ENCODE peak calls at places on chromosomes 4 and X, in ten cellular contexts. E is left lung, L is pancreas, Z is fibroblast of lung, O is PC-9, T is right cardiac atrium, R is tibial artery, D is adrenal gland, J is tibial nerve, M is GM23338. I is an unnamed sample.

GRCh38 chr4:26238782-26239647 is 81.8 kb upstream of the RBPJ start:
- DNase-seq in E (no peak), L (no peak), Z (peak), O (no peak), T (no peak), R (no peak), D (no peak), J (no peak), M (peak), I (no peak)

GRCh38 chrX:93259029-93259428 is 414.3 kb downstream of the NAP1L3 start:
- DNase-seq in E (no peak), L (no peak), Z (no peak), O (no peak), T (no peak), R (no peak), D (no peak), J (no peak), M (peak), I (no peak)

GRCh38 chr4:13537011-13537831 is 7.1 kb downstream of the NKX3-2 start:
- DNase-seq in E (no peak), L (no peak), Z (no peak), O (no peak), T (no peak), R (no peak), D (no peak), J (no peak), M (peak), I (no peak)

GRCh38 chr4:52051615-52052474 is 741 bp downstream of the SPATA18 start:
- DNase-seq in E (peak), L (peak), Z (peak), O (no peak), T (peak), R (peak), D (peak), J (no peak), M (peak), I (peak)

GRCh38 chr4:108453366-108453765 is 167.0 kb upstream of the RPL34 start:
- DNase-seq in E (no peak), L (no peak), Z (no peak), O (no peak), T (no peak), R (no peak), D (no peak), J (no peak), M (no peak), I (no peak)

GRCh38 chr4:2441393-2442174 is 22.8 kb downstream of the CFAP99 start:
- DNase-seq in E (peak), L (peak), Z (peak), O (peak), T (peak), R (no peak), D (peak), J (no peak), M (peak), I (peak)

GRCh38 chr4:23373269-23373668 is 516.6 kb downstream of the PPARGC1A start:
- DNase-seq in E (peak), L (peak), Z (no peak), O (peak), T (peak), R (no peak), D (peak), J (no peak), M (peak), I (peak)

GRCh38 chrX:100673397-100673953 is 29.5 kb downstream of the SRPX2 start:
- DNase-seq in E (no peak), L (no peak), Z (peak), O (no peak), T (no peak), R (no peak), D (no peak), J (no peak), M (no peak), I (no peak)

GRCh38 chr4:109861271-109861670 is 13.4 kb downstream of the LRIT3 start:
- DNase-seq in E (no peak), L (no peak), Z (no peak), O (no peak), T (no peak), R (no peak), D (no peak), J (no peak), M (no peak), I (no peak)

GRCh38 chr4:186058980-186059316 is 10.0 kb upstream of the TLR3 start:
- DNase-seq in E (no peak), L (no peak), Z (no peak), O (no peak), T (no peak), R (no peak), D (no peak), J (no peak), M (no peak), I (no peak)

GRCh38 chr4:138448169-138448568 is 206.0 kb upstream of the SLC7A11 start:
- DNase-seq in E (no peak), L (no peak), Z (no peak), O (no peak), T (no peak), R (no peak), D (no peak), J (no peak), M (no peak), I (no peak)

GRCh38 chr4:47488706-47489105 is 3.6 kb downstream of the ATP10D start:
- DNase-seq in E (no peak), L (no peak), Z (no peak), O (no peak), T (no peak), R (no peak), D (no peak), J (no peak), M (no peak), I (no peak)

GRCh38 chr4:151671541-151672059 is 89.2 kb downstream of the GATB start:
- DNase-seq in E (no peak), L (no peak), Z (no peak), O (no peak), T (no peak), R (no peak), D (peak), J (no peak), M (no peak), I (no peak)

GRCh38 chr4:40626183-40626990 is 3.3 kb downstream of the RBM47 start:
- DNase-seq in E (no peak), L (no peak), Z (no peak), O (peak), T (no peak), R (no peak), D (peak), J (no peak), M (peak), I (no peak)

DNA sequence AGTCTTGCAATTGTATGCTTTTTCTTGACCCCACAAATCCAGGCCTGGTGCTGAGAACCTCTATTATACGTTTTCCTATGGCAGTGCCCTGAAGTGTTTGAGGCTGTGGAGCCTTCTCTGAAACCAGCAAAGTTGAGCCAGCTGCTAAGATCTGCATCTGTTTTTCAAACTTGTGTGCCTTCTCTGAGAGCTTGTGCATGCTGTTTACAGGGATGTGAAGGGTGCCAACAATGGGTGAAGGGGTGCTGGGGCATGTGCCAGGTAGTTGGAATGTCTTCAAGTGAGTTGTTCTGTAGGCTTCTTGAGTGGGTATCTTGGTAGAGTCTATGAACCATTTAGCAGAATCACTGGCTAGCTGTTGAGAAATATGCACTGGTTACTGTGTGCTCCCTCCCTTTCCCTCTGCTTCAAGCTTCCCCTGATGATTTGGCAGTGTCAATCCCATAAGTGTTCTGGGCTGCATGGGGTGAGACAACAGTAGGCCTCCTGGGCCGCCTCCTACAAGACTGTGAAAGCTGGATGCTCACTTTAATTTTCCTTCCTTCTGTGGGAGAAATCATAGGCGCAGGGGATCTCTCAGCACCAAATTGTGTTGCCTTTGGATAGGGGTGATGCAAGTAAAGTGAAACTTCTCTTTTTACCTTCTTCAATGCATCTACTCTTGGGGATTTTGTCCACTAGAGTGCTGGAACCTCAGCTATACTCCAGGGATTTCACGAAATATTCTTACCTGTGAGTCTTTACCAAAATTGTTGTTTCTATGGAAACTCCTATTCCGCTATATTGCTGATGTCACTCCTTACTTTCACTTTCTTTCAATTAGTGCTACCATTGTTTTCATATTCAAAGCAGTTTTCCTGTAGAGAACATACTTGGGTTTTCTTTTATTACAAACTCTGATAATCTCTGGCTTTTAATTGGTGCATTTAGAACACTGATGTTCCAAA is 30.0 kb downstream of the ITM2A start:
- DNase-seq in E (no peak), L (no peak), Z (no peak), O (no peak), T (no peak), R (no peak), D (no peak), J (no peak), M (no peak), I (no peak)
- H3K27ac ChIP-seq in E (no peak), L (no peak), Z (no peak), O (no peak), T (no peak), R (no peak), D (no peak), J (no peak), M (no peak), I (no peak)

DNA sequence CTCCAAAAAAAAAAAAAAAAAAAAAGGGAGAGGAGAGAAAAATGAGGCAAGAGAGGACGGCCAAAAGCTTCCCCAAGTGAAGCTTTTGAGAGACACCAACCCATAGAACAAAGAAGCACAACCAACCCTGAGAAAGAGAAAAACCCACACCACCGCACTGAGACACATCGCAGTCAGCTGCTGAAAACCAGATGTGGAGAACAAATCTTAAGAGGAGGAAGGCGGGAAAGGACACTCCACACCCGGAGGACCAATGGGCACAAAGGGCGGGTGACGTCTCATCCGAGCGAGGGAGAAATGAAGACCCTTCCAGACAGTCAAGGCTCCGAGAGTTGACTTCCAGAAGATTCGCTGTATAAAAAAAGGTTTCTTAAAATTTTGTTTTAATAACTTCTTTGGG is 112.1 kb downstream of the AFAP1 start:
- DNase-seq in E (no peak), L (no peak), Z (no peak), O (no peak), T (no peak), R (no peak), D (no peak), J (no peak), M (no peak), I (no peak)
- H3K27ac ChIP-seq in E (peak), L (peak), Z (peak), O (peak), T (no peak), R (peak), D (peak), J (no peak), M (no peak), I (peak)

GRCh38 chr4:101346562-101347266 is 612 bp downstream of the PPP3CA start:
- DNase-seq in E (peak), L (peak), Z (peak), O (no peak), T (peak), R (peak), D (peak), J (peak), M (peak), I (peak)

GRCh38 chr4:101346312-101346561 is 1.1 kb downstream of the PPP3CA start:
- DNase-seq in E (no peak), L (peak), Z (no peak), O (no peak), T (no peak), R (no peak), D (no peak), J (no peak), M (no peak), I (no peak)

GRCh38 chr4:101347267-101347556 is at the start of gene PPP3CA:
- DNase-seq in E (no peak), L (no peak), Z (no peak), O (no peak), T (no peak), R (no peak), D (no peak), J (no peak), M (no peak), I (no peak)

GRCh38 chr4:101345271-101345595 is 2.1 kb downstream of the PPP3CA start:
- DNase-seq in E (no peak), L (no peak), Z (no peak), O (no peak), T (peak), R (no peak), D (no peak), J (no peak), M (no peak), I (no peak)

GRCh38 chr4:101345596-101346311 is 1.6 kb downstream of the PPP3CA start:
- DNase-seq in E (peak), L (peak), Z (peak), O (no peak), T (peak), R (peak), D (peak), J (peak), M (peak), I (peak)
- H3K27ac ChIP-seq in E (peak), L (peak), Z (peak), O (no peak), T (peak), R (peak), D (peak), J (peak), M (no peak), I (peak)

GRCh38 chrX:370244-370962 is 16.3 kb downstream of the PPP2R3B start:
- DNase-seq in E (peak), L (no peak), Z (no peak), O (no peak), T (peak), R (no peak), D (no peak), J (no peak), M (peak), I (no peak)
- H3K27ac ChIP-seq in E (no peak), L (no peak), Z (no peak), O (no peak), T (peak), R (no peak), D (no peak), J (no peak), M (no peak), I (no peak)

GRCh38 chr4:150321113-150321512 is 242.9 kb downstream of the DCLK2 start:
- DNase-seq in E (no peak), L (no peak), Z (no peak), O (no peak), T (no peak), R (no peak), D (no peak), J (no peak), M (peak), I (no peak)
- H3K27ac ChIP-seq in E (no peak), L (no peak), Z (no peak), O (no peak), T (no peak), R (no peak), D (no peak), J (no peak), M (no peak), I (no peak)

GRCh38 chr4:37990731-37991130 is 30.5 kb downstream of the PTTG2 start:
- DNase-seq in E (no peak), L (no peak), Z (no peak), O (no peak), T (no peak), R (no peak), D (no peak), J (no peak), M (no peak), I (no peak)

GRCh38 chr4:37991623-37992410 is 31.6 kb downstream of the PTTG2 start:
- DNase-seq in E (no peak), L (no peak), Z (no peak), O (no peak), T (no peak), R (no peak), D (no peak), J (no peak), M (peak), I (no peak)

GRCh38 chr4:37985730-37986275 is 25.6 kb downstream of the PTTG2 start:
- DNase-seq in E (no peak), L (no peak), Z (no peak), O (no peak), T (no peak), R (no peak), D (no peak), J (no peak), M (no peak), I (no peak)

GRCh38 chr4:37989398-37990260 is 29.4 kb downstream of the PTTG2 start:
- DNase-seq in E (no peak), L (no peak), Z (no peak), O (no peak), T (no peak), R (no peak), D (no peak), J (no peak), M (no peak), I (no peak)

DNA sequence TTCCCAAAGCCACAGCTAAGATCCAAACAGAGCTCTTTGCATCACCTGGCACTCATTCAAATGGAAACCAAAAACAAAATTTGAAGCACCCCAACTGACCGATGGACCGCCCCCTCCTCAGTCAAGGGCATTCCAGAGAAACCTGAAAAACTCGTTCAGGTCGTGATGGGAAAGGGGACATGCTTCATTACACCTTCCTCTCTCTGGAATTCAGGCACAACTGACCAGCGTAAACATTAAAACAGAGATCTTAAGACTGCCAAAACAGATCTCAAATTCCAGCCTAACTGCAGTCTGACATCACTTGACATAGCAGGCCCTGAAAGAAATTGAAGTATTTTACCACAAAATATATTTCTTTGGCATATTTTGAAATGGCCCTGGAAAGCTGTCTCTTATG is 28.5 kb downstream of the PTTG2 start:
- DNase-seq in E (no peak), L (no peak), Z (no peak), O (peak), T (no peak), R (no peak), D (no peak), J (no peak), M (peak), I (no peak)
- H3K27ac ChIP-seq in E (peak), L (peak), Z (no peak), O (peak), T (peak), R (peak), D (no peak), J (no peak), M (peak), I (no peak)

GRCh38 chr4:106286611-106287010 is 29.4 kb downstream of the TBCK start:
- DNase-seq in E (no peak), L (no peak), Z (no peak), O (no peak), T (no peak), R (no peak), D (no peak), J (no peak), M (no peak), I (no peak)
- H3K27ac ChIP-seq in E (no peak), L (no peak), Z (peak), O (no peak), T (no peak), R (no peak), D (no peak), J (no peak), M (peak), I (no peak)

DNA sequence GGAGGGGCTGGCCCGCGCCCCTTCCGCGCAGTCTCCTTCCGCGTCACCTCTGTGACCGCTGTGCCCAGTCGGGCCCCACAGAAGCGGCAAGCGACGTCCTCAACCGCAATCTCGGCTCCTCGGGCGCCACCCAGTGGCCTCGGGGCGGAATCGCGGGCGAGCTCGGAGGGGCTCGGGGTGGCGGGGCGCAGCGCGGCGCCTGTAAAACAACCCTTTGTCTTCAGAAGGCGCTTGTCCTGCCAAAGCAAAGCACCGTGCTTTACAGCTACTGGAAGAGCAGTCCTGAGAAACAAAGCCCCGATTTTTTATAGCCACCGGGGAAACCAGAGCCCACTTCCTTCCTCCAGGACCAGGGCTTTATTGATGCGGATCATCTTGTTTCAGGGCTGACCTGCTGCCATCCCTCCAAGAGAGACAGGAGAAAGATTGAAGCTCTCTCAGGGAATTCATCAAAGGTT is 37.3 kb upstream of the CDKN2AIP start:
- DNase-seq in E (peak), L (peak), Z (peak), O (peak), T (peak), R (peak), D (peak), J (peak), M (peak), I (peak)
- H3K27ac ChIP-seq in E (peak), L (peak), Z (peak), O (no peak), T (peak), R (peak), D (peak), J (no peak), M (peak), I (no peak)

GRCh38 chr4:10108818-10109783 is 7.5 kb downstream of the WDR1 start:
- DNase-seq in E (no peak), L (no peak), Z (no peak), O (peak), T (no peak), R (no peak), D (no peak), J (no peak), M (no peak), I (peak)
- H3K27ac ChIP-seq in E (peak), L (no peak), Z (peak), O (no peak), T (peak), R (peak), D (peak), J (no peak), M (no peak), I (peak)